ENCODE peak calls at places on chromosomes 13 and 19, in four cellular contexts. K is AG10803, S is K562, Z is PC-9. L is an unnamed sample.
A peak's percentile ranks its signal among the peaks of the same experiment; 100 is the strongest.

GRCh38 chr13:100547805-100548204 is 40.8 kb downstream of the GGACT start:
- DNase-seq in K (peak; percentile 34), S (no peak), Z (no peak), L (no peak)

GRCh38 chr19:19627716-19628498 is at the start of gene LPAR2:
- DNase-seq in K (no peak), S (no peak), Z (peak; percentile 71), L (peak; percentile 41)

GRCh38 chr13:23579072-23579885 is 9.1 kb downstream of the TNFRSF19 start:
- DNase-seq in K (peak; percentile 80), S (peak; percentile 95), Z (peak; percentile 83), L (peak; percentile 97)

GRCh38 chr19:21835810-21836444 is at the start of gene ZNF43:
- DNase-seq in K (peak; percentile 93), S (peak; percentile 72), Z (peak; percentile 89), L (peak; percentile 86)

GRCh38 chr19:1112254-1113208 is 8.7 kb downstream of the GPX4 start:
- DNase-seq in K (no peak), S (peak; percentile 87), Z (no peak), L (peak; percentile 45)

GRCh38 chr19:12485571-12485970 is 955 bp upstream of the ZNF709 start:
- DNase-seq in K (no peak), S (no peak), Z (no peak), L (no peak)

GRCh38 chr13:23547000-23547590 is 23.1 kb upstream of the TNFRSF19 start:
- DNase-seq in K (peak; percentile 40), S (no peak), Z (no peak), L (peak; percentile 27)

GRCh38 chr13:54536112-54536511 is 1507.5 kb downstream of the OLFM4 start:
- DNase-seq in K (no peak), S (no peak), Z (no peak), L (no peak)

GRCh38 chr13:59446391-59446790 is 717.3 kb downstream of the DIAPH3 start:
- DNase-seq in K (no peak), S (no peak), Z (no peak), L (no peak)

DNA sequence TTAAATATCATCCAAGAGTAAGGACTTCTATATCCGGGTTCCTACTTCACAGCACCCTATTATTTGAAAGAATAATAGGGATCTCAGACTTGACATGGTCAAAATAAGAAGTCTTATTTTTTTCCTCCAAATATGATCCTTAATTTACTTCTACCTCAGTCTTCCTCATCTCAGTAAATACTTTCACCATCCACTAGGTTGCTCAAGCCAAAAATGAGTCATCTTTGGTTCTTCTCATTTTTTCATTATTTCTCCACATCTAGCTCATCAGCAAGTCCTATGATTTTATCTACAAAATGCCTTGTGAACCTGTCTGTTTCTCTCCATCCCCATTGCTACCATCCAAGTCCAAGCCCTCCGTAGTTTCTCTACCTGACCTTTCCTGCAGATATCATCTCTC is 121.9 kb upstream of the GJB6 start:
- DNase-seq in K (peak; percentile 68), S (no peak), Z (no peak), L (no peak)
- TF ChIP-seq CTCF in K (peak; percentile 49), S (no peak), Z (peak; percentile 35), L (peak; percentile 29)

DNA sequence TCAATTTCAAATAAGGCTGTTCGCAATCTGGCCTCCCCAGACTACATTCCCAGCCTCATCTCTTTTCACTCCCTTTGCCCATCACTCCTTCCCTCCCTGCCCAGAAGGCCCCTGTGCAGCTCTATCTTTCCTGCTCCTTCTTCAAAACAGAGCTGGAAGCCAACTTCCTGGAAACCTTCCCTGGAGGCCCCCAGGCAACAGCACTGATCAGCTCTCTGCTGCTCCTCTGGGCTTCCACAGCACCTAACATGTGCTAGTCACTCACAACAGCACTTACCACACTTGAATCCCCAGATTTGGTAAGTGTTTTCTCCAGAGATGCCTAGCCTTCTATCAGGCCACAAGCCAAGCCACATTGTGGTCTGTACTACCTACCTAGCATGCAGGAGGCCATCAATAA is 9.5 kb downstream of the SMAD9 start:
- DNase-seq in K (no peak), S (no peak), Z (no peak), L (no peak)
- TF ChIP-seq CTCF in K (no peak), S (no peak), Z (no peak), L (no peak)

GRCh38 chr19:32138416-32138815 is 207.0 kb upstream of the ZNF507 start:
- DNase-seq in K (no peak), S (peak; percentile 21), Z (no peak), L (no peak)
- TF ChIP-seq CTCF in K (no peak), S (peak; percentile 19), Z (no peak), L (peak; percentile 41)

GRCh38 chr13:43195112-43195511 is 171.7 kb downstream of the DNAJC15 start:
- DNase-seq in K (no peak), S (no peak), Z (no peak), L (no peak)

GRCh38 chr13:43196750-43197149 is 173.4 kb downstream of the DNAJC15 start:
- DNase-seq in K (no peak), S (no peak), Z (no peak), L (no peak)

GRCh38 chr13:43196171-43196611 is 172.8 kb downstream of the DNAJC15 start:
- DNase-seq in K (peak; percentile 23), S (no peak), Z (no peak), L (no peak)

GRCh38 chr13:43193789-43194188 is 170.4 kb downstream of the DNAJC15 start:
- DNase-seq in K (no peak), S (no peak), Z (no peak), L (no peak)

DNA sequence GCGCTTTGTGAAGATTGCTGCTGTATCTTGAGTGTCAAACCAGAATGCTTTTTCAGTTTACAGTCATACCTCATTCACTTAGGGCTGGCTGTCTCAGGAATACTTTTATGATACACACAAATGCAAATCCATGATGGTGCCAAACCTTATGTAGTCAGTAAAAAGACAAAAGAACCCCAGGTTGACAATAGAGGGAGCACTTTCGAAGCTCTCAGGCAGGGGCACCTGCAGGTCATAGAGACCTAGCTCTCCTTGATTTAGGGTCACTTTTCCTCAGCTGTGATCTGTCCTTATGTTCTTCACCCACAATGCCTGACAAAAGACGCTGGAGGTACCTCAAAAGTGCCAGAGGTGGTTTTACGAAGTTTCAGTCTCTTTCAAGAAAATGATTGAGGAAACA is 172.2 kb downstream of the DNAJC15 start:
- DNase-seq in K (no peak), S (no peak), Z (no peak), L (no peak)
- TF ChIP-seq CTCF in K (no peak), S (no peak), Z (no peak), L (no peak)

GRCh38 chr13:113005076-113005865 is 36.3 kb downstream of the MCF2L start:
- DNase-seq in K (no peak), S (no peak), Z (no peak), L (no peak)

GRCh38 chr13:113004126-113004525 is 35.1 kb downstream of the MCF2L start:
- DNase-seq in K (no peak), S (no peak), Z (no peak), L (no peak)

GRCh38 chr13:113006660-113007059 is 37.6 kb downstream of the MCF2L start:
- DNase-seq in K (no peak), S (no peak), Z (no peak), L (no peak)

GRCh38 chr13:113008841-113009240 is 39.8 kb downstream of the MCF2L start:
- DNase-seq in K (no peak), S (no peak), Z (no peak), L (no peak)

GRCh38 chr13:113005997-113006396 is 37.0 kb downstream of the MCF2L start:
- DNase-seq in K (no peak), S (no peak), Z (no peak), L (no peak)
- TF ChIP-seq CTCF in K (no peak), S (no peak), Z (no peak), L (no peak)

GRCh38 chr13:72217142-72217541 is 350.1 kb upstream of the DACH1 start:
- DNase-seq in K (no peak), S (no peak), Z (no peak), L (no peak)

GRCh38 chr13:72218966-72219365 is 352.0 kb upstream of the DACH1 start:
- DNase-seq in K (no peak), S (no peak), Z (no peak), L (no peak)

GRCh38 chr13:72221276-72221962 is 354.4 kb upstream of the DACH1 start:
- DNase-seq in K (no peak), S (peak; percentile 17), Z (peak; percentile 65), L (peak; percentile 38)
- TF ChIP-seq CTCF in K (peak; percentile 39), S (peak; percentile 16), Z (peak; percentile 71), L (peak; percentile 75)

GRCh38 chr13:110113284-110113764 is 193.6 kb downstream of the COL4A1 start:
- DNase-seq in K (peak; percentile 64), S (no peak), Z (peak; percentile 29), L (no peak)

GRCh38 chr13:110119943-110120905 is 186.7 kb downstream of the COL4A1 start:
- DNase-seq in K (no peak), S (no peak), Z (no peak), L (no peak)

GRCh38 chr13:110114351-110114750 is 192.6 kb downstream of the COL4A1 start:
- DNase-seq in K (peak; percentile 50), S (no peak), Z (no peak), L (no peak)

GRCh38 chr13:110118106-110118505 is 188.9 kb downstream of the COL4A1 start:
- DNase-seq in K (no peak), S (no peak), Z (no peak), L (no peak)

GRCh38 chr13:110116072-110116487 is 190.9 kb downstream of the COL4A1 start:
- DNase-seq in K (peak; percentile 89), S (peak; percentile 74), Z (no peak), L (peak; percentile 87)
- TF ChIP-seq CTCF in K (peak; percentile 71), S (peak; percentile 79), Z (peak; percentile 58), L (peak; percentile 88)

GRCh38 chr19:45553464-45553863 is 31.1 kb downstream of the OPA3 start:
- DNase-seq in K (no peak), S (peak; percentile 8), Z (no peak), L (peak; percentile 22)
- TF ChIP-seq CTCF in K (no peak), S (no peak), Z (no peak), L (no peak)

GRCh38 chr13:48078251-48078656 is 16.6 kb downstream of the MED4 start:
- DNase-seq in K (no peak), S (no peak), Z (no peak), L (no peak)
- TF ChIP-seq CTCF in K (no peak), S (no peak), Z (no peak), L (no peak)

L was measured in endothelial cell.